ENCODE peak calls at places on chromosomes 7 and 10, in eight cellular contexts. P, O, M, G, V, H, C and J are unnamed samples.

GRCh38 chr10:70078937-70079336 is 26.3 kb downstream of the MACROH2A2 start:
- DNase-seq in H (no peak), O (no peak), C (no peak), M (no peak), V (no peak), G (no peak), P (no peak), J (no peak)

GRCh38 chr7:2138146-2138765 is 94.5 kb downstream of the MAD1L1 start:
- DNase-seq in C (no peak), H (no peak), M (no peak), O (no peak), P (no peak), G (peak), V (no peak), J (no peak)

GRCh38 chr10:72659694-72660093 is 32.2 kb upstream of the MCU start:
- DNase-seq in C (no peak), G (peak), H (no peak), O (no peak), V (peak), M (no peak), P (no peak), J (no peak)

GRCh38 chr7:96135241-96135640 is 186.7 kb downstream of the SLC25A13 start:
- DNase-seq in P (no peak), O (no peak), C (no peak), H (no peak), M (no peak), V (no peak), G (no peak), J (no peak)

GRCh38 chr10:127151541-127151940 is 44.9 kb downstream of the INSYN2A start:
- DNase-seq in G (no peak), V (peak), P (no peak), C (no peak), H (no peak), O (no peak), M (no peak), J (no peak)

GRCh38 chr10:5538892-5539651 is 14.3 kb downstream of the CALML3 start:
- DNase-seq in G (no peak), C (no peak), O (no peak), M (no peak), V (no peak), P (no peak), H (peak), J (no peak)

GRCh38 chr7:8212638-8213037 is 49.3 kb downstream of the ICA1 start:
- DNase-seq in P (no peak), O (no peak), M (no peak), G (no peak), C (no peak), H (no peak), V (no peak), J (no peak)

GRCh38 chr7:127983804-127984332 is 47.4 kb downstream of the LRRC4 start:
- DNase-seq in M (no peak), C (no peak), V (peak), P (no peak), G (no peak), O (no peak), H (peak), J (no peak)

GRCh38 chr7:90178592-90179279 is 24.5 kb downstream of the STEAP1 start:
- DNase-seq in C (peak), O (no peak), H (no peak), V (peak), G (no peak), M (peak), P (peak), J (peak)

GRCh38 chr10:104085801-104086400 is at the start of gene COL17A1:
- DNase-seq in C (no peak), H (no peak), P (no peak), G (no peak), O (no peak), M (no peak), V (no peak), J (no peak)

GRCh38 chr10:6918305-6918704 is 338.2 kb upstream of the PRKCQ start:
- DNase-seq in H (peak), O (peak), C (no peak), P (peak), M (no peak), G (peak), V (peak), J (no peak)

GRCh38 chr7:28055161-28055544 is 125.4 kb downstream of the JAZF1 start:
- DNase-seq in C (no peak), P (no peak), M (peak), H (no peak), V (no peak), G (no peak), O (no peak), J (no peak)

GRCh38 chr7:141333459-141333858 is 217.8 kb upstream of the AGK start:
- DNase-seq in H (peak), C (no peak), O (no peak), M (no peak), V (no peak), G (no peak), P (peak), J (no peak)

GRCh38 chr7:151245360-151246160 is 2.9 kb downstream of the SMARCD3 start:
- DNase-seq in O (peak), C (no peak), V (no peak), P (peak), H (peak), G (peak), M (no peak), J (no peak)

GRCh38 chr10:5595591-5596590 is 70.5 kb downstream of the ASB13 start:
- DNase-seq in M (peak), V (peak), H (no peak), G (no peak), P (no peak), C (peak), O (no peak), J (peak)

GRCh38 chr7:140027866-140028265 is 34.9 kb downstream of the PARP12 start:
- DNase-seq in G (no peak), O (no peak), P (no peak), H (no peak), M (no peak), C (no peak), V (no peak), J (no peak)

GRCh38 chr7:22821702-22822485 is 755 bp downstream of the TOMM7 start:
- DNase-seq in C (no peak), O (no peak), M (peak), V (peak), P (peak), G (no peak), H (no peak), J (peak)

GRCh38 chr7:138194567-138194966 is 118.3 kb downstream of the AKR1D1 start:
- DNase-seq in V (no peak), O (no peak), P (no peak), M (no peak), G (no peak), H (no peak), C (no peak), J (no peak)

GRCh38 chr10:128739937-128740336 is 613.7 kb upstream of the MKI67 start:
- DNase-seq in G (no peak), M (no peak), C (no peak), V (no peak), O (no peak), H (peak), P (no peak), J (no peak)

GRCh38 chr7:104127204-104127603 is 80.6 kb downstream of the ORC5 start:
- DNase-seq in C (no peak), V (no peak), H (no peak), O (no peak), M (no peak), G (no peak), P (no peak), J (no peak)

GRCh38 chr7:73945022-73945421 is 83.0 kb upstream of the ELN start:
- DNase-seq in V (no peak), M (no peak), H (no peak), G (no peak), P (no peak), O (no peak), C (no peak), J (no peak)

GRCh38 chr7:69367785-69368184 is 230.5 kb upstream of the AUTS2 start:
- DNase-seq in P (no peak), V (peak), C (no peak), H (no peak), G (no peak), M (peak), O (no peak), J (no peak)

DNA sequence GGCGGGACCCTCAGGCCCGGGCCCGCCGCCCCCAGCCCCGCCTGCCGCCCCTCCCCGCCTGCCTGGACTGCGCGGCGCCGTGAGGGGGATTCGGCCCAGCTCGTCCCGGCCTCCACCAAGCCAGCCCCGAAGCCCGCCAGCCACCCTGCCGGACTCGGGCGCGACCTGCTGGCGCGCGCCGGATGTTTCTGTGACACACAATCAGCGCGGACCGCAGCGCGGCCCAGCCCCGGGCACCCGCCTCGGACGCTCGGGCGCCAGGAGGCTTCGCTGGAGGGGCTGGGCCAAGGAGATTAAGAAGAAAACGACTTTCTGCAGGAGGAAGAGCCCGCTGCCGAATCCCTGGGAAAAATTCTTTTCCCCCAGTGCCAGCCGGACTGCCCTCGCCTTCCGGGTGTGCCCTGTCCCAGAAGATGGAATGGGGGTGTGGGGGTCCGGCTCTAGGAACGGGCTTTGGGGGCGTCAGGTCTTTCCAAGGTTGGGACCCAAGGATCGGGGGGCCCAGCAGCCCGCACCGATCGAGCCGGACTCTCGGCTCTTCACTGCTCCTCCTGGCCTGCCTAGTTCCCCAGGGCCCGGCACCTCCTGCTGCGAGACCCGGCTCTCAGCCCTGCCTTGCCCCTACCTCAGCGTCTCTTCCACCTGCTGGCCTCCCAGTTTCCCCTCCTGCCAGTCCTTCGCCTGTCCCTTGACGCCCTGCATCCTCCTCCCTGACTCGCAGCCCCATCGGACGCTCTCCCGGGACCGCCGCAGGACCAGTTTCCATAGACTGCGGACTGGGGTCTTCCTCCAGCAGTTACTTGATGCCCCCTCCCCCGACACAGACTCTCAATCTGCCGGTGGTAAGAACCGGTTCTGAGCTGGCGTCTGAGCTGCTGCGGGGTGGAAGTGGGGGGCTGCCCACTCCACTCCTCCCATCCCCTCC is 82.7 kb downstream of the PAX2 start:
- DNase-seq in C (peak), H (peak), P (peak), V (no peak), M (no peak), G (no peak), O (peak), J (no peak)
- H3K4me3 ChIP-seq in C (no peak), H (no peak), P (peak), V (no peak), M (no peak), G (peak), O (peak), J (no peak)

GRCh38 chr10:121592155-121592890 is 5.9 kb downstream of the FGFR2 start:
- DNase-seq in P (no peak), O (no peak), G (no peak), V (no peak), H (no peak), C (no peak), M (no peak), J (no peak)
- TF ChIP-seq CTCF in P (peak), O (no peak), G (no peak), V (no peak), H (no peak), C (no peak), M (no peak), J (no peak)

DNA sequence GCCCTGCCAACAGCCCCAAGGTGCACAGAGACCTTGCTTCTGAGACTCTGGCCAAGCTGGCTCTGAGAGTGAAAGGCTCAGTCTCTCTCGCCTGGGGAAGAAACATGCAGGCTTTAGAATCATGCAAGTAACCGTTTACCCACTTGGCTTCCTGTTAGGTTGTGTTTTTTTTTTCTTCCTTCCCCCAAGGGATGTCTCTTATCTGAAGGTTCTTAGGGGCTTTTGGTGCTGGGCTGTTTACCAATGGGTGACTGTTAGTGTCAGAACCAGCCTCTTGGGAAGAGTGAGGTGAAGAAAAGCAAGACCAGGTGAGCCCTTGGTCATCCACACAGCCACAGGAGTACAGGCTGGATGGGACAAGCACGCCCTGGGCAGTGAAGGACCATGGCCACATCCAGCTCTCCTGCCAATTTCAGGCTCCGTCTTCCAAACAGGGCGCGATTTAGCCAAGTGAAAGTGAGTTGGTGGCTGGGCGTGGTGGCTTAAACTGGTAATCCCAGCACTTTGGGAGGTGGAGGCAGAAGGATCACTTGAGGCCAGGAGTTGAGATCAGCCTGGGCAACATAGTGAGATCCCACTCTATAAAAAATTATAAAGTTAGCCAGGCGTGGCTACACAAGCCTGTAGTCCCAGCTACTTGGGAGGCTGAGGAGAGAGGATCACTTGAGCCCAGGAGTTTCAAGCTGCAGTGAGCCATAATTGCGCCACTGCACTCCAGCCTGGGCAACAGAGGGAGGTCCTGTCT is 76.3 kb upstream of the CUX1 start:
- DNase-seq in P (no peak), V (no peak), H (no peak), O (no peak), G (no peak), C (no peak), M (no peak), J (no peak)
- H3K4me3 ChIP-seq in P (no peak), V (no peak), H (no peak), O (no peak), G (no peak), C (no peak), M (no peak), J (no peak)

GRCh38 chr7:134694299-134694698 is 47.6 kb downstream of the BPGM start:
- DNase-seq in O (no peak), P (peak), M (no peak), C (no peak), G (no peak), H (peak), V (no peak), J (no peak)
- TF ChIP-seq CTCF in O (no peak), P (peak), M (peak), C (peak), G (no peak), H (peak), V (peak), J (peak)

DNA sequence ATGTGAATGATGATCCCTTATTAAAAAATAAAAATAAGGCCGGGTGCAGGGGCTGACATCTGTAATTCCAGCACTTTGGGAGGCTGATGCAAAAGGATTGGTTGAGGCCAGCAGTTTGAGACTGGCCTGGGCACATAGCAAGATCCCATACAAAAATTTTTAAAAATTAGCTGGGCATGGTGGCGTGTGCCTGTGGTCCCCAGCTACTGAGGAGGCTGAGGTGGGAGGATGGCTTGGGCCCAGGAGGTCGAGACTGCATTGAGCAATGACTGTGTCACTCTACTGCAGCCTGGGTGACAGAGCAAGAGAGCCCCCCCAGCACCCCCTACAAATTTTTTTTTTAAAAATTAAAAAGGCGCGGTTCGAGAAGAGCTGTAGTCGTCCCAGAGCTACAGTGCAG is 1.2 kb upstream of the BRI3 start:
- DNase-seq in C (no peak), G (no peak), O (no peak), P (no peak), M (no peak), V (no peak), H (no peak), J (no peak)
- H3K4me3 ChIP-seq in C (no peak), G (peak), O (peak), P (peak), M (no peak), V (peak), H (no peak), J (no peak)